ENCODE peak calls at places on chromosomes 1 and 21, in ten cellular contexts. One of them, this sample, is unnamed.

GRCh38 chr1:208476825-208477170 is 232.6 kb upstream of the PLXNA2 start:
- DNase-seq in effector memory CD8-positive, alpha-beta T cell: no peak
- DNase-seq in iPS DF 19.7: no peak
- DNase-seq in COR-L47: peak; percentile 17
- DNase-seq in left ventricle myocardium inferior: no peak
- DNase-seq in Jurkat, Clone E6-1: no peak
- DNase-seq in renal cortical epithelial cell: no peak
- DNase-seq in fibroblast of pulmonary artery: no peak
- DNase-seq in NCI-H2107: no peak
- DNase-seq in aorta: no peak
- DNase-seq in this sample: no peak

GRCh38 chr1:231931846-231932454 is 305.4 kb downstream of the DISC1 start:
- DNase-seq in effector memory CD8-positive, alpha-beta T cell: peak; percentile 14
- DNase-seq in iPS DF 19.7: no peak
- DNase-seq in COR-L47: no peak
- DNase-seq in left ventricle myocardium inferior: no peak
- DNase-seq in Jurkat, Clone E6-1: no peak
- DNase-seq in renal cortical epithelial cell: no peak
- DNase-seq in fibroblast of pulmonary artery: no peak
- DNase-seq in NCI-H2107: no peak
- DNase-seq in aorta: no peak
- DNase-seq in this sample: no peak

GRCh38 chr1:155013632-155014031 is 11.0 kb downstream of the ZBTB7B start:
- DNase-seq in effector memory CD8-positive, alpha-beta T cell: no peak
- DNase-seq in iPS DF 19.7: no peak
- DNase-seq in COR-L47: no peak
- DNase-seq in left ventricle myocardium inferior: no peak
- DNase-seq in Jurkat, Clone E6-1: no peak
- DNase-seq in renal cortical epithelial cell: no peak
- DNase-seq in fibroblast of pulmonary artery: no peak
- DNase-seq in NCI-H2107: no peak
- DNase-seq in aorta: no peak
- DNase-seq in this sample: no peak

GRCh38 chr1:206469933-206470691 is at the start of gene IKBKE:
- DNase-seq in effector memory CD8-positive, alpha-beta T cell: peak; percentile 39
- DNase-seq in iPS DF 19.7: no peak
- DNase-seq in COR-L47: no peak
- DNase-seq in left ventricle myocardium inferior: no peak
- DNase-seq in Jurkat, Clone E6-1: peak; percentile 77
- DNase-seq in renal cortical epithelial cell: peak; percentile 84
- DNase-seq in fibroblast of pulmonary artery: peak; percentile 77
- DNase-seq in NCI-H2107: no peak
- DNase-seq in aorta: peak; percentile 78
- DNase-seq in this sample: peak; percentile 82

GRCh38 chr1:115524211-115524610 is 117.6 kb upstream of the VANGL1 start:
- DNase-seq in effector memory CD8-positive, alpha-beta T cell: no peak
- DNase-seq in iPS DF 19.7: no peak
- DNase-seq in COR-L47: no peak
- DNase-seq in left ventricle myocardium inferior: no peak
- DNase-seq in Jurkat, Clone E6-1: peak; percentile 66
- DNase-seq in renal cortical epithelial cell: no peak
- DNase-seq in fibroblast of pulmonary artery: no peak
- DNase-seq in NCI-H2107: no peak
- DNase-seq in aorta: no peak
- DNase-seq in this sample: no peak

GRCh38 chr1:37673920-37674319 is 18.4 kb upstream of the CDCA8 start:
- DNase-seq in effector memory CD8-positive, alpha-beta T cell: peak; percentile 67
- DNase-seq in iPS DF 19.7: no peak
- DNase-seq in COR-L47: no peak
- DNase-seq in left ventricle myocardium inferior: no peak
- DNase-seq in Jurkat, Clone E6-1: peak; percentile 89
- DNase-seq in renal cortical epithelial cell: no peak
- DNase-seq in fibroblast of pulmonary artery: no peak
- DNase-seq in NCI-H2107: no peak
- DNase-seq in aorta: no peak
- DNase-seq in this sample: no peak

GRCh38 chr1:159088566-159089183 is 12.1 kb upstream of the AIM2 start:
- DNase-seq in effector memory CD8-positive, alpha-beta T cell: no peak
- DNase-seq in iPS DF 19.7: no peak
- DNase-seq in COR-L47: no peak
- DNase-seq in left ventricle myocardium inferior: no peak
- DNase-seq in Jurkat, Clone E6-1: no peak
- DNase-seq in renal cortical epithelial cell: no peak
- DNase-seq in fibroblast of pulmonary artery: no peak
- DNase-seq in NCI-H2107: no peak
- DNase-seq in aorta: no peak
- DNase-seq in this sample: no peak

GRCh38 chr21:28489197-28489596 is 503.5 kb downstream of the LTN1 start:
- DNase-seq in effector memory CD8-positive, alpha-beta T cell: no peak
- DNase-seq in iPS DF 19.7: no peak
- DNase-seq in COR-L47: no peak
- DNase-seq in left ventricle myocardium inferior: no peak
- DNase-seq in Jurkat, Clone E6-1: no peak
- DNase-seq in renal cortical epithelial cell: peak; percentile 9
- DNase-seq in fibroblast of pulmonary artery: no peak
- DNase-seq in NCI-H2107: no peak
- DNase-seq in aorta: no peak
- DNase-seq in this sample: no peak

GRCh38 chr1:44233593-44233992 is 20.3 kb downstream of the DMAP1 start:
- DNase-seq in effector memory CD8-positive, alpha-beta T cell: no peak
- DNase-seq in iPS DF 19.7: no peak
- DNase-seq in COR-L47: no peak
- DNase-seq in left ventricle myocardium inferior: no peak
- DNase-seq in Jurkat, Clone E6-1: no peak
- DNase-seq in renal cortical epithelial cell: no peak
- DNase-seq in fibroblast of pulmonary artery: no peak
- DNase-seq in NCI-H2107: no peak
- DNase-seq in aorta: no peak
- DNase-seq in this sample: no peak

GRCh38 chr1:183543619-183544204 is 46.5 kb downstream of the NCF2 start:
- DNase-seq in effector memory CD8-positive, alpha-beta T cell: no peak
- DNase-seq in iPS DF 19.7: no peak
- DNase-seq in COR-L47: peak; percentile 41
- DNase-seq in left ventricle myocardium inferior: no peak
- DNase-seq in Jurkat, Clone E6-1: peak; percentile 45
- DNase-seq in renal cortical epithelial cell: peak; percentile 76
- DNase-seq in fibroblast of pulmonary artery: peak; percentile 81
- DNase-seq in NCI-H2107: peak; percentile 4
- DNase-seq in aorta: no peak
- DNase-seq in this sample: peak; percentile 31

GRCh38 chr1:36889478-36889845 is 144.9 kb downstream of the GRIK3 start:
- DNase-seq in effector memory CD8-positive, alpha-beta T cell: no peak
- DNase-seq in iPS DF 19.7: no peak
- DNase-seq in COR-L47: no peak
- DNase-seq in left ventricle myocardium inferior: no peak
- DNase-seq in Jurkat, Clone E6-1: no peak
- DNase-seq in renal cortical epithelial cell: no peak
- DNase-seq in fibroblast of pulmonary artery: no peak
- DNase-seq in NCI-H2107: no peak
- DNase-seq in aorta: no peak
- DNase-seq in this sample: no peak